ENCODE peak calls at places on chromosomes 11 and 22, in five cellular contexts. One of them, this sample, is unnamed.

GRCh38 chr11:69089258-69089657 is 40.5 kb downstream of the TPCN2 start:
- DNase-seq in HCT116: no peak
- DNase-seq in SK-N-SH: no peak
- DNase-seq in PC-3: peak
- DNase-seq in MM.1S: no peak
- DNase-seq in this sample: no peak

GRCh38 chr11:61881397-61881796 is 9.9 kb downstream of the FADS3 start:
- DNase-seq in HCT116: no peak
- DNase-seq in SK-N-SH: no peak
- DNase-seq in PC-3: no peak
- DNase-seq in MM.1S: no peak
- DNase-seq in this sample: no peak

GRCh38 chr11:102240502-102240901 is 76.8 kb upstream of the BIRC3 start:
- DNase-seq in HCT116: no peak
- DNase-seq in SK-N-SH: no peak
- DNase-seq in PC-3: peak
- DNase-seq in MM.1S: no peak
- DNase-seq in this sample: no peak

GRCh38 chr11:113577356-113578163 is 102.4 kb upstream of the DRD2 start:
- DNase-seq in HCT116: no peak
- DNase-seq in SK-N-SH: peak
- DNase-seq in PC-3: no peak
- DNase-seq in MM.1S: peak
- DNase-seq in this sample: no peak

GRCh38 chr11:125441648-125442410 is 54.2 kb downstream of the FEZ1 start:
- DNase-seq in HCT116: no peak
- DNase-seq in SK-N-SH: no peak
- DNase-seq in PC-3: no peak
- DNase-seq in MM.1S: no peak
- DNase-seq in this sample: no peak

GRCh38 chr11:130592056-130592455 is 143.6 kb downstream of the ADAMTS15 start:
- DNase-seq in HCT116: no peak
- DNase-seq in SK-N-SH: no peak
- DNase-seq in PC-3: peak
- DNase-seq in MM.1S: no peak
- DNase-seq in this sample: no peak

GRCh38 chr22:21055564-21055834 is 9.8 kb downstream of the LRRC74B start:
- DNase-seq in HCT116: no peak
- DNase-seq in SK-N-SH: no peak
- DNase-seq in PC-3: no peak
- DNase-seq in MM.1S: no peak
- DNase-seq in this sample: no peak

GRCh38 chr22:27986937-27987336 is 67.9 kb upstream of the PITPNB start:
- DNase-seq in HCT116: no peak
- DNase-seq in SK-N-SH: no peak
- DNase-seq in PC-3: no peak
- DNase-seq in MM.1S: no peak
- DNase-seq in this sample: no peak

GRCh38 chr22:21032037-21032842 is at the start of gene SLC7A4:
- DNase-seq in HCT116: no peak
- DNase-seq in SK-N-SH: peak
- DNase-seq in PC-3: no peak
- DNase-seq in MM.1S: no peak
- DNase-seq in this sample: peak

GRCh38 chr11:88297320-88298263 is 39.9 kb downstream of the CTSC start:
- DNase-seq in HCT116: no peak
- DNase-seq in SK-N-SH: peak
- DNase-seq in PC-3: no peak
- DNase-seq in MM.1S: no peak
- DNase-seq in this sample: no peak

GRCh38 chr11:71078482-71078881 is 173.9 kb downstream of the SHANK2 start:
- DNase-seq in HCT116: peak
- DNase-seq in SK-N-SH: no peak
- DNase-seq in PC-3: peak
- DNase-seq in MM.1S: no peak
- DNase-seq in this sample: no peak

GRCh38 chr11:93639548-93639947 is 21.9 kb upstream of the CEP295 start:
- DNase-seq in HCT116: no peak
- DNase-seq in SK-N-SH: no peak
- DNase-seq in PC-3: no peak
- DNase-seq in MM.1S: no peak
- DNase-seq in this sample: no peak

GRCh38 chr11:70552441-70553150 is 154.3 kb downstream of the CTTN start:
- DNase-seq in HCT116: no peak
- DNase-seq in SK-N-SH: no peak
- DNase-seq in PC-3: peak
- DNase-seq in MM.1S: no peak
- DNase-seq in this sample: no peak

GRCh38 chr11:83287631-83288030 is 1.5 kb upstream of the CCDC90B start:
- DNase-seq in HCT116: no peak
- DNase-seq in SK-N-SH: no peak
- DNase-seq in PC-3: no peak
- DNase-seq in MM.1S: no peak
- DNase-seq in this sample: no peak

GRCh38 chr11:125165111-125165663 is 636 bp downstream of the PKNOX2 start:
- DNase-seq in HCT116: no peak
- DNase-seq in SK-N-SH: peak
- DNase-seq in PC-3: peak
- DNase-seq in MM.1S: no peak
- DNase-seq in this sample: peak

GRCh38 chr11:95897731-95898130 is 26.2 kb downstream of the MTMR2 start:
- DNase-seq in HCT116: no peak
- DNase-seq in SK-N-SH: no peak
- DNase-seq in PC-3: peak
- DNase-seq in MM.1S: no peak
- DNase-seq in this sample: no peak

GRCh38 chr22:25956801-25957200 is 212.5 kb upstream of the SEZ6L start:
- DNase-seq in HCT116: no peak
- DNase-seq in SK-N-SH: peak
- DNase-seq in PC-3: no peak
- DNase-seq in MM.1S: no peak
- DNase-seq in this sample: no peak

GRCh38 chr11:64223001-64223651 is 2.9 kb downstream of the TRPT1 start:
- DNase-seq in HCT116: no peak
- DNase-seq in SK-N-SH: no peak
- DNase-seq in PC-3: no peak
- DNase-seq in MM.1S: no peak
- DNase-seq in this sample: no peak

GRCh38 chr11:78476066-78476465 is 58.4 kb upstream of the GAB2 start:
- DNase-seq in HCT116: no peak
- DNase-seq in SK-N-SH: no peak
- DNase-seq in PC-3: peak
- DNase-seq in MM.1S: no peak
- DNase-seq in this sample: no peak

GRCh38 chr11:64763804-64764611 is 4.2 kb upstream of the PYGM start:
- DNase-seq in HCT116: no peak
- DNase-seq in SK-N-SH: no peak
- DNase-seq in PC-3: no peak
- DNase-seq in MM.1S: no peak
- DNase-seq in this sample: no peak

GRCh38 chr11:47961383-47961782 is 19.0 kb upstream of the PTPRJ start:
- DNase-seq in HCT116: peak
- DNase-seq in SK-N-SH: no peak
- DNase-seq in PC-3: no peak
- DNase-seq in MM.1S: no peak
- DNase-seq in this sample: no peak

GRCh38 chr22:44358723-44359440 is 46.1 kb upstream of the SHISAL1 start:
- DNase-seq in HCT116: no peak
- DNase-seq in SK-N-SH: no peak
- DNase-seq in PC-3: no peak
- DNase-seq in MM.1S: no peak
- DNase-seq in this sample: no peak

GRCh38 chr22:40673017-40673416 is 6.3 kb upstream of the MCHR1 start:
- DNase-seq in HCT116: no peak
- DNase-seq in SK-N-SH: no peak
- DNase-seq in PC-3: no peak
- DNase-seq in MM.1S: no peak
- DNase-seq in this sample: no peak
- H3K4me2 ChIP-seq in HCT116: no peak
- H3K4me2 ChIP-seq in SK-N-SH: no peak
- H3K4me2 ChIP-seq in PC-3: no peak
- H3K4me2 ChIP-seq in MM.1S: no peak
- H3K4me2 ChIP-seq in this sample: no peak

DNA sequence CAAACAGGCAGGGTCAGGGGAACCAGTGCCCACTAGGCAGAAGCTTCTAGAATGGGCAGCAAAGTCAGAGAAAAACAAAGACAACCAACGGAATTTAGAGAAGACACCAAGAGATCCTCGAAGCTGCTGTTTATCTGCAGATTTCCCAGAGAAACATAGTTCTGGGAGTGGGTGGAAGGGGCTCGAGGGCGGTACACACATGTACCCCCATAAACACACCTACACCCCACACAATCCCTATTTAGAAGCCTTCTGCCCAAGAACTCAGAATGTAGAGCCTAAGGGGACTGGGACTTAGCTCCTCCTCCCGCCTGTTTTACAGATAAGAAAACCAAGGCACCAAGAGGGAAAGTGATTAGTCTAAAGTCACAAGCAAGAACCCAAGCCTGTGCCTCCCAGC is 6.4 kb downstream of the NPTXR start:
- DNase-seq in HCT116: no peak
- DNase-seq in SK-N-SH: no peak
- DNase-seq in PC-3: no peak
- DNase-seq in MM.1S: no peak
- DNase-seq in this sample: no peak
- TF ChIP-seq EZH2phosphoT487 in HCT116: no peak
- TF ChIP-seq EZH2phosphoT487 in SK-N-SH: no peak
- TF ChIP-seq EZH2phosphoT487 in PC-3: no peak
- TF ChIP-seq EZH2phosphoT487 in MM.1S: no peak
- TF ChIP-seq EZH2phosphoT487 in this sample: no peak

GRCh38 chr22:32204211-32204855 is 540 bp downstream of the RFPL2 start:
- DNase-seq in HCT116: no peak
- DNase-seq in SK-N-SH: peak
- DNase-seq in PC-3: no peak
- DNase-seq in MM.1S: no peak
- DNase-seq in this sample: peak
- H2AFZ ChIP-seq in HCT116: peak
- H2AFZ ChIP-seq in SK-N-SH: peak
- H2AFZ ChIP-seq in PC-3: no peak
- H2AFZ ChIP-seq in MM.1S: no peak
- H2AFZ ChIP-seq in this sample: peak

GRCh38 chr11:11980200-11980599 is 28.2 kb downstream of the DKK3 start:
- DNase-seq in HCT116: no peak
- DNase-seq in SK-N-SH: no peak
- DNase-seq in PC-3: no peak
- DNase-seq in MM.1S: no peak
- DNase-seq in this sample: no peak
- H3K4me2 ChIP-seq in HCT116: no peak
- H3K4me2 ChIP-seq in SK-N-SH: peak
- H3K4me2 ChIP-seq in PC-3: no peak
- H3K4me2 ChIP-seq in MM.1S: no peak
- H3K4me2 ChIP-seq in this sample: no peak

DNA sequence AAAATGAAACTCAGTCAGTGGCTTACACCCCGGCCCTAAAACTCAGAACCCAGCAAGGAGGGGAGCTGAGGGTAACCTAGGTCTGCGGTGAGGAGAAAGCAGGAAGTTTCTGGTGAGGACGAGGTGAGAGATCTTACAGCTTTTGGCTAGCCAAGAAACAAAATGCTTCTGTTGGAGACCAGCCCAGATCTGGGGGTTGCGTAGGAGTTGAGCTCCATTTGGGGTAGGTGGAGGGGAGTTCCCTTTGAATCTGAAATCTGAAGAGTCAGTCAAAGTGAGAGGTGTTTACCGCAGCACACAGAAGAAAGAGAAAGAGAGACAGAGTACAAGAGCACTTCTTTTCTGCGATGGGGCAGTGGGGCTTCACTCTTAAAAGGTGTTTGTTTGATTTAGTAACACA is 29.6 kb downstream of the EHF start:
- DNase-seq in HCT116: no peak
- DNase-seq in SK-N-SH: no peak
- DNase-seq in PC-3: no peak
- DNase-seq in MM.1S: peak
- DNase-seq in this sample: no peak
- TF ChIP-seq EZH2phosphoT487 in HCT116: no peak
- TF ChIP-seq EZH2phosphoT487 in SK-N-SH: no peak
- TF ChIP-seq EZH2phosphoT487 in PC-3: no peak
- TF ChIP-seq EZH2phosphoT487 in MM.1S: no peak
- TF ChIP-seq EZH2phosphoT487 in this sample: no peak

DNA sequence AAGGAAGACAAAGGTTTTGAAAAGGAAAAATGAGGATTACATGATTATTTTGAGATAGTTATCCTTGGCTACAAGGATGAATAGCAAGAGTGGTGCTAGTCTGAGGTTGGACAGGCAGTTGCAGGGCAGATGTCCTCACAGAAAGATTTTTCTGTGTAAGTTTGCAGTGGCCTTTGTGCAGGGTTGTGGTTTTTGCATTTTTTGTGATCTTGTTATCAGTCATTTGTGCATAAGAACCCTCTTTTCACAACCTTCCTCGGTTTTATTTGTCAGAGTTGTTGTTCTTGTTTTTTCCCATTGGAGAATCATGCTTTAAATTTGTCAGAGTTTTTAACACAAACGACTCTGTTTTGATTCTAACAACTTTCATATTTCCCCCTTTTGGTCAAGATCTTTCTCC is 1.4 kb downstream of the CCDC134 start:
- DNase-seq in HCT116: no peak
- DNase-seq in SK-N-SH: no peak
- DNase-seq in PC-3: peak
- DNase-seq in MM.1S: no peak
- DNase-seq in this sample: no peak
- H2AFZ ChIP-seq in HCT116: no peak
- H2AFZ ChIP-seq in SK-N-SH: no peak
- H2AFZ ChIP-seq in PC-3: no peak
- H2AFZ ChIP-seq in MM.1S: no peak
- H2AFZ ChIP-seq in this sample: no peak

DNA sequence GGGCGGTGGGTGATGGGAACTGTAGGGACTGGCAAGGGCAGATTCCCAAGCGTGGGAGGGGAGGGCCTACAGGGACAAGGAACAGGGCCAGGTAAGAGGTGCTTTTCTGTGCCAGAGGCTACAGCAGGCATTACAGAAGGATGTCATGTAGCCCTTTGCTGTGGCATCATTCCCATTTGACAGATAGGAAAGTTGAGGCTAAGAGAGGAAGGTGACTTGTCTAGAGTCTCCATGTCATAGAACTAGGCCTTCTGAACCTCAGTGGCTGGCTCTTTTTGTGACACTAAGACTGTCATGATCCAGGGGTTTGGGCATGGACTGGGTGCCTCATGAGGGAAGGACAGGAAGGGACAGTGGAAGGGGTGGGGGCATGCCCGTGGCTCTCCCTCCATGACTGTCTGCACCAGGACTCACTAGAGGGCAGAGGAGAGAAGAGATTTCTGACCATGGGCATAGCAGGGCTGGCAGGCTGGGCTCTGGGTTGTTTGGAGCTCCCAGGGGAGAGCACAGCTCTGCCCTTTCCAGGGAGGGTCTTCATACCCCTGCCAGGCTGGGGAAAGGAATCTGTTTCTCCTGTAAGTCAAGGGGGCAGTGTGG is 3.2 kb downstream of the MMP11 start:
- DNase-seq in HCT116: no peak
- DNase-seq in SK-N-SH: no peak
- DNase-seq in PC-3: no peak
- DNase-seq in MM.1S: no peak
- DNase-seq in this sample: peak
- H3K4me2 ChIP-seq in HCT116: no peak
- H3K4me2 ChIP-seq in SK-N-SH: no peak
- H3K4me2 ChIP-seq in PC-3: no peak
- H3K4me2 ChIP-seq in MM.1S: no peak
- H3K4me2 ChIP-seq in this sample: no peak

GRCh38 chr11:66020212-66020611 is 6.1 kb downstream of the CATSPER1 start:
- DNase-seq in HCT116: no peak
- DNase-seq in SK-N-SH: no peak
- DNase-seq in PC-3: no peak
- DNase-seq in MM.1S: no peak
- DNase-seq in this sample: no peak
- TF ChIP-seq EZH2phosphoT487 in HCT116: no peak
- TF ChIP-seq EZH2phosphoT487 in SK-N-SH: no peak
- TF ChIP-seq EZH2phosphoT487 in PC-3: no peak
- TF ChIP-seq EZH2phosphoT487 in MM.1S: no peak
- TF ChIP-seq EZH2phosphoT487 in this sample: no peak